ENCODE peak calls at places on chromosomes 7 and 10, in eight cellular contexts. K is activated CD4-positive, alpha-beta T cell treated with anti-CD3 and anti-CD28 coated beads, Interleukin-2, amount 50 U/mL, for 1 hour; N is NCI-H774; S is cardiac fibroblast; Y is astrocyte of the cerebellum; A is spleen; B is ovary; Z is MCF 10A. F is an unnamed sample.

GRCh38 chr7:86558680-86559079 is 85.0 kb upstream of the GRM3 start:
- DNase-seq in K (no peak), N (peak), S (no peak), Y (no peak), A (no peak), B (no peak), Z (no peak), F (no peak)

GRCh38 chr10:97078280-97079156 is 107.2 kb downstream of the SLIT1 start:
- DNase-seq in K (no peak), N (no peak), S (no peak), Y (no peak), A (no peak), B (no peak), Z (no peak), F (no peak)

GRCh38 chr10:18651324-18652007 is at the start of gene NSUN6:
- DNase-seq in K (peak), N (peak), S (peak), Y (peak), A (peak), B (peak), Z (peak), F (peak)

GRCh38 chr7:29892231-29892630 is 85.9 kb downstream of the WIPF3 start:
- DNase-seq in K (no peak), N (no peak), S (no peak), Y (no peak), A (no peak), B (no peak), Z (no peak), F (no peak)

GRCh38 chr10:25815999-25816768 is 117.8 kb upstream of the MYO3A start:
- DNase-seq in K (no peak), N (peak), S (peak), Y (peak), A (no peak), B (no peak), Z (no peak), F (no peak)

GRCh38 chr7:6392712-6393666 is 54.8 kb downstream of the DAGLB start:
- DNase-seq in K (no peak), N (no peak), S (peak), Y (no peak), A (peak), B (peak), Z (peak), F (peak)

GRCh38 chr10:109977382-109977806 is 30.4 kb upstream of the ADD3 start:
- DNase-seq in K (no peak), N (no peak), S (peak), Y (no peak), A (no peak), B (no peak), Z (no peak), F (peak)

GRCh38 chr7:63925626-63926460 is 72.8 kb upstream of the ZNF722 start:
- DNase-seq in K (peak), N (peak), S (peak), Y (no peak), A (peak), B (peak), Z (no peak), F (no peak)

GRCh38 chr7:40866601-40867000 is 731.8 kb downstream of the SUGCT start:
- DNase-seq in K (no peak), N (no peak), S (peak), Y (no peak), A (no peak), B (no peak), Z (no peak), F (no peak)

GRCh38 chr7:24870766-24871165 is 109.2 kb downstream of the OSBPL3 start:
- DNase-seq in K (no peak), N (no peak), S (peak), Y (no peak), A (no peak), B (no peak), Z (no peak), F (no peak)

GRCh38 chr7:7177044-7177517 is 5.3 kb upstream of the C1GALT1 start:
- DNase-seq in K (no peak), N (no peak), S (peak), Y (peak), A (no peak), B (no peak), Z (peak), F (peak)

GRCh38 chr10:93006435-93007039 is 54.1 kb upstream of the CYP26C1 start:
- DNase-seq in K (no peak), N (no peak), S (peak), Y (peak), A (no peak), B (no peak), Z (peak), F (peak)

GRCh38 chr7:162583-163297 is 29.6 kb upstream of the FAM20C start:
- DNase-seq in K (no peak), N (no peak), S (no peak), Y (no peak), A (peak), B (no peak), Z (no peak), F (peak)

GRCh38 chr10:102714621-102715455 is at the start of gene SFXN2:
- DNase-seq in K (peak), N (no peak), S (no peak), Y (no peak), A (no peak), B (no peak), Z (no peak), F (no peak)